ENCODE peak calls at places on chromosomes 3 and 15, in seven cellular contexts. V, R, X, Q, N, W and G are unnamed samples.
A peak's percentile ranks its signal among the peaks of the same experiment; 100 is the strongest.

GRCh38 chr15:37134699-37135131 is 34.4 kb upstream of the MEIS2 start:
- DNase-seq in V (no peak), R (no peak), X (no peak), Q (peak; percentile 44), N (no peak), W (no peak), G (no peak)

GRCh38 chr3:53236112-53236841 is 19.5 kb downstream of the TKT start:
- DNase-seq in V (peak; percentile 85), R (no peak), X (peak; percentile 90), Q (peak; percentile 69), N (peak; percentile 69), W (peak; percentile 70), G (peak; percentile 71)

GRCh38 chr3:49727154-49727923 is 3.6 kb upstream of the GMPPB start:
- DNase-seq in V (no peak), R (no peak), X (no peak), Q (no peak), N (peak; percentile 18), W (no peak), G (peak; percentile 14)

GRCh38 chr15:80250614-80251504 is 1.2 kb downstream of the CTXND1 start:
- DNase-seq in V (no peak), R (no peak), X (no peak), Q (no peak), N (no peak), W (no peak), G (no peak)

GRCh38 chr3:99503350-99503749 is 135.0 kb upstream of the COL8A1 start:
- DNase-seq in V (peak; percentile 37), R (no peak), X (no peak), Q (peak; percentile 7), N (peak; percentile 34), W (peak; percentile 19), G (no peak)

GRCh38 chr3:25830373-25831305 is 40.7 kb downstream of the OXSM start:
- DNase-seq in V (no peak), R (no peak), X (no peak), Q (peak; percentile 18), N (no peak), W (no peak), G (no peak)

GRCh38 chr3:58502832-58503231 is 10.9 kb downstream of the KCTD6 start:
- DNase-seq in V (no peak), R (no peak), X (no peak), Q (no peak), N (no peak), W (no peak), G (no peak)

GRCh38 chr3:126133606-126134005 is 46.8 kb downstream of the ALDH1L1 start:
- DNase-seq in V (no peak), R (no peak), X (no peak), Q (no peak), N (peak; percentile 14), W (peak; percentile 8), G (no peak)

GRCh38 chr3:71177375-71177774 is 406.2 kb downstream of the FOXP1 start:
- DNase-seq in V (no peak), R (no peak), X (no peak), Q (no peak), N (no peak), W (no peak), G (no peak)

GRCh38 chr3:47512416-47513124 is 942 bp downstream of the ELP6 start:
- DNase-seq in V (no peak), R (peak; percentile 55), X (no peak), Q (peak; percentile 37), N (peak; percentile 32), W (peak; percentile 26), G (no peak)

GRCh38 chr3:147411235-147411607 is 2.1 kb downstream of the ZIC1 start:
- DNase-seq in V (no peak), R (no peak), X (no peak), Q (no peak), N (no peak), W (no peak), G (no peak)

GRCh38 chr3:109445210-109445609 is 107.9 kb upstream of the DPPA4 start:
- DNase-seq in V (no peak), R (no peak), X (no peak), Q (no peak), N (no peak), W (no peak), G (no peak)
- TF ChIP-seq CTCF in V (no peak), R (no peak), X (no peak), Q (no peak), N (no peak), W (no peak), G (no peak)

GRCh38 chr3:152287898-152288576 is 19.3 kb downstream of the MBNL1 start:
- DNase-seq in V (no peak), R (no peak), X (no peak), Q (no peak), N (no peak), W (no peak), G (no peak)
- H3K4me1 ChIP-seq in V (peaks cover 35% of the 10 kb centered on the region), R (peaks cover 77% of the 10 kb centered on the region), X (peaks cover 8% of the 10 kb centered on the region), Q (peaks cover 2% of the 10 kb centered on the region), N (peaks cover 6% of the 10 kb centered on the region), W (peaks cover 74% of the 10 kb centered on the region), G (peaks cover 96% of the 10 kb centered on the region)

GRCh38 chr3:32644380-32644779 is 40.6 kb upstream of the CNOT10 start:
- DNase-seq in V (no peak), R (no peak), X (no peak), Q (no peak), N (no peak), W (no peak), G (no peak)

GRCh38 chr3:32643816-32644215 is 41.2 kb upstream of the CNOT10 start:
- DNase-seq in V (no peak), R (no peak), X (no peak), Q (no peak), N (no peak), W (no peak), G (no peak)

GRCh38 chr3:32646761-32647160 is 38.2 kb upstream of the CNOT10 start:
- DNase-seq in V (no peak), R (no peak), X (no peak), Q (no peak), N (no peak), W (no peak), G (no peak)

GRCh38 chr3:32640939-32641725 is 43.9 kb upstream of the CNOT10 start:
- DNase-seq in V (peak; percentile 53), R (no peak), X (no peak), Q (no peak), N (no peak), W (no peak), G (peak; percentile 47)

DNA sequence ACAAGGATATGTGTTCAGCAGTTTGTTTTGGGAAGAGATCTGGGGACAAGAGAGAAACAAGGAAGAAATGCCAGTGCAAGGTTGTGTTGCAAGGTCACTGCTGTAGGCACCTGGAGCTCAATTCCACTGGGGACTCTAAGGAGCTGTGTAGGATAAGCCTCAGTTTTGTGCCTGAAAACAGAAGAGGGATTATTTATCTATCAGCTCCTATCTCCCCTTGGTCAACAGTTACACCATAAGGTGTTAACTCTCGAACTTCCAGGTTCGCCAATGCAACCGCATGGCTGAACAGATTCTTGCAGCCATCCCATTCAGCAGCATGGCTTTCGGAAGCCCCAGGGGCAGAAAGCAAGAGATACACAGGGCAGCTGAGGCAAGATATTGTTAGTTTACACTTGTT is 41.6 kb upstream of the CNOT10 start:
- DNase-seq in V (no peak), R (no peak), X (no peak), Q (no peak), N (no peak), W (no peak), G (no peak)
- TF ChIP-seq CTCF in V (no peak), R (no peak), X (no peak), Q (no peak), N (no peak), W (no peak), G (no peak)

GRCh38 chr3:129025108-129025507 is 24.0 kb downstream of the EFCC1 start:
- DNase-seq in V (no peak), R (no peak), X (no peak), Q (no peak), N (peak; percentile 17), W (no peak), G (no peak)
- H3K4me1 ChIP-seq in V (peaks cover 18% of the 10 kb centered on the region), R (peaks cover 20% of the 10 kb centered on the region), X (peaks cover 9% of the 10 kb centered on the region), Q (peaks cover 4% of the 10 kb centered on the region), N (peaks cover 21% of the 10 kb centered on the region), W (peaks cover 7% of the 10 kb centered on the region), G (peaks cover 65% of the 10 kb centered on the region)

DNA sequence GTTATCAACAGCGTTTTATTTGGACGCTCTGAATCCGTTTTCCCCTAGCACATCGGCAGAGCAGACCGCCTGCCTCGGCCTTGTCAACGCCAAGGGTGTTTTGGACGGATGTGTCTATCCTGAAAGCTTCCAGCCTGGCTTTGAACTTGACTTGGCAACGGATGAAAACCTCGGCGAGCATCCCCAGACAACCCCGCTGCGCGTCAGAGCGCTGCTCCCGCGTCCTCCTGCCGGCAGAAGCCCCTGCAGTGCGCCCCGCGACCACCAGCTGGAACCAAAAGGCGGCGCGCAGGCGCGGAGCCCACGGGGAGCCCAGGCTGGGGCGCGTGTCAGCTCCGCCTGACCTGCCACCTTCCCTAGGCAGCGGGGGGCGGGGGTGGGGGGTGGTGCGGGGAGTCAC is 26.2 kb upstream of the ARL8B start:
- DNase-seq in V (peak; percentile 65), R (no peak), X (peak; percentile 13), Q (peak; percentile 65), N (peak; percentile 64), W (peak; percentile 26), G (peak; percentile 51)
- TF ChIP-seq CTCF in V (no peak), R (no peak), X (peak; percentile 6), Q (peak; percentile 26), N (no peak), W (no peak), G (peak; percentile 18)

GRCh38 chr15:29172742-29173725 is 96.6 kb downstream of the NSMCE3 start:
- DNase-seq in V (no peak), R (no peak), X (no peak), Q (no peak), N (no peak), W (no peak), G (no peak)

GRCh38 chr15:29170496-29170895 is 99.1 kb downstream of the NSMCE3 start:
- DNase-seq in V (no peak), R (no peak), X (no peak), Q (no peak), N (no peak), W (no peak), G (no peak)
- H3K4me1 ChIP-seq in V (no peaks in the 10 kb centered on the region), R (no peaks in the 10 kb centered on the region), X (no peaks in the 10 kb centered on the region), Q (no peaks in the 10 kb centered on the region), N (no peaks in the 10 kb centered on the region), W (no peaks in the 10 kb centered on the region), G (no peaks in the 10 kb centered on the region)

GRCh38 chr15:66067687-66068086 is 185.9 kb downstream of the MEGF11 start:
- DNase-seq in V (no peak), R (no peak), X (no peak), Q (no peak), N (no peak), W (no peak), G (no peak)
- TF ChIP-seq CTCF in V (no peak), R (no peak), X (no peak), Q (no peak), N (no peak), W (no peak), G (no peak)

DNA sequence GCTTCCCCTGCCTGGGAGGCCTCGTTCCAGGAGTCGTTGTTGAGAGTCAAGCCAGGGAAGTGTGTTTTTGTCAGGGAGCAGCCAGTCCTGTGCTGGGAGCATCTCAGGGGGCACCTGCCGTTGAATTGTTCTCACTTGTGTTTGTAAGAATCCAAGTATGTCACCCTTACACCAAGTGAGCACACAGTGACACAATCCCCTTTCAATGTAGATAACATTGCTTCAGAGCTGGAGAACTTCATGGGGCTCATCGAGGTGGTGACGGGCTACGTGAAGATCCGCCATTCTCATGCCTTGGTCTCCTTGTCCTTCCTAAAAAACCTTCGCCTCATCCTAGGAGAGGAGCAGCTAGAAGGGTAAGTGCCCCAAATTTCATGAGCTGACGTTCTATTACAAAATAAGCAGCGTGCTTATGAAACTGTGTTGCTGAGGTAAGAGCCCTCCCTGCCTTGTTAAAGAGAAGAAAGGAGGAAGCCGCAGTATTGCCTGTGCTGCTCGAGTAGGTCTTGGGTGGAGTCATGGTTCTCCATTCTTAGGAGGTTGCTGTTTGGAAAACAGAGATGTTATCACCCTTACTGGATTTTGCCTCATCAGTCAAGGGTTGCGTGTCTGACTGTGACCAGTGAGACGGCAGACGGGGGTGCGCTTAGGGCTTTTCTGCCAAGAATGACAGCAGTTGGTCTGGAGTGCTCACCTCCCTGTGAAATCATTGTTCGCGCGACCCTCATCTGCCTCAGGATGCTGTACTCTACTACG is 108.1 kb downstream of the PGPEP1L start:
- DNase-seq in V (no peak), R (no peak), X (peak; percentile 97), Q (no peak), N (no peak), W (no peak), G (no peak)
- H3K4me1 ChIP-seq in V (no peaks in the 10 kb centered on the region), R (peaks cover 3% of the 10 kb centered on the region), X (peaks cover 75% of the 10 kb centered on the region), Q (peaks cover 38% of the 10 kb centered on the region), N (peaks cover 23% of the 10 kb centered on the region), W (no peaks in the 10 kb centered on the region), G (peaks cover 33% of the 10 kb centered on the region)